ENCODE peak calls at places on chromosomes 5 and 9, in five cellular contexts. N is H1, J is trophoblast cell, U is PC-9, Y is Karpas-422. W is an unnamed sample.

GRCh38 chr9:6628714-6629113 is 16.8 kb downstream of the GLDC start:
- DNase-seq in Y (no peak), U (no peak), N (no peak), J (peak), W (peak)

GRCh38 chr5:128596071-128596470 is 58.0 kb upstream of the FBN2 start:
- DNase-seq in N (no peak), U (no peak), Y (no peak), J (no peak), W (no peak)

GRCh38 chr5:71938886-71939285 is 168.4 kb upstream of the MAP1B start:
- DNase-seq in N (no peak), Y (no peak), U (peak), J (no peak), W (peak)

GRCh38 chr5:14168139-14168792 is 25.1 kb downstream of the TRIO start:
- DNase-seq in N (no peak), Y (no peak), U (no peak), J (no peak), W (peak)

GRCh38 chr5:96893342-96893741 is 17.0 kb downstream of the ERAP2 start:
- DNase-seq in Y (no peak), U (no peak), N (no peak), J (peak), W (peak)

GRCh38 chr5:74446673-74447337 is 193.7 kb downstream of the ENC1 start:
- DNase-seq in N (no peak), J (no peak), U (no peak), Y (no peak), W (no peak)

GRCh38 chr5:27038476-27038875 is at the start of gene CDH9:
- DNase-seq in Y (no peak), N (peak), U (no peak), J (no peak), W (no peak)

GRCh38 chr9:134442087-134442470 is 115.8 kb downstream of the RXRA start:
- DNase-seq in U (no peak), N (no peak), Y (no peak), J (peak), W (no peak)

GRCh38 chr9:134923466-134923865 is 5.8 kb upstream of the FCN1 start:
- DNase-seq in Y (no peak), J (no peak), U (no peak), N (no peak), W (no peak)

GRCh38 chr9:127417130-127418036 is 6.8 kb upstream of the ZNF79 start:
- DNase-seq in N (no peak), J (peak), Y (no peak), U (peak), W (peak)

GRCh38 chr5:24788829-24789509 is 144.2 kb upstream of the CDH10 start:
- DNase-seq in N (no peak), U (peak), Y (no peak), J (peak), W (peak)

GRCh38 chr5:37533851-37534250 is 154.7 kb downstream of the WDR70 start:
- DNase-seq in J (peak), U (peak), N (no peak), Y (no peak), W (peak)

GRCh38 chr5:107806271-107806670 is 135.5 kb upstream of the EFNA5 start:
- DNase-seq in Y (no peak), N (no peak), U (no peak), J (no peak), W (no peak)

GRCh38 chr5:118791986-118792734 is 196.2 kb downstream of the DTWD2 start:
- DNase-seq in Y (peak), U (peak), J (peak), N (no peak), W (peak)

GRCh38 chr9:935348-935965 is 41.0 kb upstream of the DMRT3 start:
- DNase-seq in J (peak), U (peak), N (no peak), Y (no peak), W (peak)

GRCh38 chr5:101611039-101611438 is 685.0 kb downstream of the SLCO4C1 start:
- DNase-seq in J (no peak), U (no peak), Y (no peak), N (no peak), W (no peak)

GRCh38 chr9:95875305-95876137 is at the start of gene ERCC6L2:
- DNase-seq in U (peak), J (peak), Y (peak), N (peak), W (peak)

GRCh38 chr5:77168187-77168883 is 42.1 kb upstream of the PDE8B start:
- DNase-seq in Y (no peak), N (no peak), U (peak), J (no peak), W (no peak)

GRCh38 chr5:172559004-172559932 is 81.8 kb upstream of the NEURL1B start:
- DNase-seq in U (no peak), Y (no peak), J (peak), N (no peak), W (peak)

GRCh38 chr5:112779531-112779930 is 41.8 kb downstream of the APC start:
- DNase-seq in J (peak), U (no peak), Y (no peak), N (no peak), W (peak)

GRCh38 chr9:126125177-126125576 is 201.5 kb upstream of the MVB12B start:
- DNase-seq in J (no peak), N (no peak), Y (no peak), U (no peak), W (no peak)

GRCh38 chr9:124599121-124599795 is 92.1 kb upstream of the NR5A1 start:
- DNase-seq in Y (no peak), N (no peak), J (peak), U (no peak), W (no peak)

GRCh38 chr9:91144782-91145181 is 216.9 kb downstream of the AUH start:
- DNase-seq in U (no peak), J (no peak), Y (no peak), N (no peak), W (no peak)

GRCh38 chr9:97480749-97481148 is 20.7 kb upstream of the TMOD1 start:
- DNase-seq in U (no peak), Y (no peak), N (no peak), J (no peak), W (no peak)

GRCh38 chr5:73373814-73374510 is 74.6 kb downstream of the FOXD1 start:
- DNase-seq in U (no peak), N (no peak), Y (no peak), J (no peak), W (no peak)

GRCh38 chr5:115807654-115808052 is 8.8 kb downstream of the CDO1 start:
- DNase-seq in N (no peak), U (no peak), J (peak), Y (no peak), W (no peak)

GRCh38 chr9:71748280-71748743 is 20.0 kb downstream of the CEMIP2 start:
- DNase-seq in N (no peak), J (no peak), U (no peak), Y (no peak), W (peak)

GRCh38 chr5:150213530-150213929 is 23.7 kb downstream of the SLC6A7 start:
- DNase-seq in N (no peak), Y (no peak), U (no peak), J (no peak), W (no peak)

GRCh38 chr5:158882236-158882635 is 217.5 kb downstream of the EBF1 start:
- DNase-seq in J (no peak), N (no peak), U (no peak), Y (no peak), W (no peak)

GRCh38 chr5:158880514-158881001 is 219.2 kb downstream of the EBF1 start:
- DNase-seq in N (no peak), U (no peak), Y (peak), J (no peak), W (no peak)

GRCh38 chr5:158878227-158878626 is 221.5 kb downstream of the EBF1 start:
- DNase-seq in J (no peak), U (no peak), N (no peak), Y (peak), W (no peak)

GRCh38 chr5:158881076-158881880 is 218.4 kb downstream of the EBF1 start:
- DNase-seq in U (no peak), J (no peak), N (no peak), Y (peak), W (no peak)

DNA sequence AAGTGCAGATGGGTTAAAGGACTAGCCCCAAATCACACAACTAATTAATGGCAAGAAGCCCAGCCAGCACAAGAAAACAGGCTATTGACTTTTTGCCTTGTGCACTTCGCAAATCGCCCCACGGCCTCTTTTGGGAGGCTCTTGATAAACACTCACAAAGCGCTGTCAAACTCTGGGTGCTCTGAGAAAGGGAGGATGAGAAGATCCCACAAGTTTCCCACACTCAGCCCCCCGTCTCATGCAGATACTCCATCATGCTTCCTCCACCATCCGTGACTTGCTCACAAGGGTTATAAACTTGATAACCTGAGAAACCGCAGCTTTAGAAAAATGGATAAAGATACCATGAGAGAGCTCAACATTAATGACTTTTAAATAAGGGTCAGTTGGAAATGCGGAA is 219.7 kb downstream of the EBF1 start:
- DNase-seq in Y (no peak), J (no peak), U (no peak), N (no peak), W (no peak)
- H2AFZ ChIP-seq in Y (no peak), J (no peak), U (no peak), N (no peak), W (no peak)

DNA sequence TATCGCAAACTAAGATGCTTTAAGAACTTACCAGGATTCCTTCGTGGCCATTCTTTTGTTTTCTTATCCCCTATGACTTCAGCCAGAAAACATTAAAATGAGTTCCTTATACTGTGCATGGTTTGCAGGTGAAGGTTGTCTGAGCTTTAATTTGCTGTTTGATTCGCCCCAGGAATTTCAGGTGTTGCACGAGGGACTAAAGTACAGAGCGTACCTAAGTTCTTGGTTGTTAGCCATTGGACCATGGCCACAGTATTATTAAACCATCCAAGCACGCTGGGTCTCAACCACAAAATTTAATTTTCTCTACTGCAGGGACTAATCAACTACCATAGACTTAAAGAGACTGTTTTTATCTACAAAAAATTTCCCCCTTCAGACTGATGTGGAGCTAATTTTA is 208.4 kb upstream of the MPDZ start:
- DNase-seq in Y (peak), J (peak), U (no peak), N (no peak), W (peak)
- H2AFZ ChIP-seq in Y (peak), J (no peak), U (no peak), N (no peak), W (peak)

DNA sequence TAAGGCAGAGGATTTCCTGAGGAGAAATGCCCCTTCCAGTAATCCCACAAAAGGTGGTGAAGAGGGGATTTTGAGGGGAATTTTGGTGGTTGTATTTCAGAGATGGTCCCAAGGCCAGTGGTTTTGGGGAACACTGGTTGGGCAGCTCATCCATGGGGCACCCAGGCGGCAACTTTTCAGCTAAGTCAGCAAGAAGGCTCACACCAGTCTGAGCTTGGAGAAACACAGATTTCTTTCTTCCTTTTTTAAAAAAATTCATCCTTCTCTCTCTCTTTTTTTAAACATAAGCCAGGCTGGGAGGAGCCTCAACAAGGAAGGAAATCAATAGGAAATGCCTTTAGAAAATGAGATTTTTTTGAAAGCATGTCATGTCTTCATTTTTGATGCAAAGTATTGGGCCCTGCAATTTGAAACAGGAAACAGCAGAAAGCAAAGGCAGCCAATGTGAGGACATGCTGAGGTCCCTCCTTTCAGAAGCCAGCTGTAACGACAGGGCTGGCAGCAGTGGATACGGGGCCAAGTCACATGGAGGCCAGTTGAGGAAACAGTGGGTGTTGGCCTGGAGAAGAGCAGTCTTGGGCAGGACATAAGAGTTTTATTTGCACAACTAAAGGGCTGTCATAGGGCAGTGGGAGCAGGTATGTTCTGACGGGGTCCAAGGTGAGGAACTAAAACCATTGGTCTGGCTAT is 155.3 kb upstream of the KLF4 start:
- DNase-seq in J (no peak), U (no peak), Y (no peak), N (no peak), W (no peak)
- H2AFZ ChIP-seq in J (no peak), U (no peak), Y (no peak), N (peak), W (no peak)

DNA sequence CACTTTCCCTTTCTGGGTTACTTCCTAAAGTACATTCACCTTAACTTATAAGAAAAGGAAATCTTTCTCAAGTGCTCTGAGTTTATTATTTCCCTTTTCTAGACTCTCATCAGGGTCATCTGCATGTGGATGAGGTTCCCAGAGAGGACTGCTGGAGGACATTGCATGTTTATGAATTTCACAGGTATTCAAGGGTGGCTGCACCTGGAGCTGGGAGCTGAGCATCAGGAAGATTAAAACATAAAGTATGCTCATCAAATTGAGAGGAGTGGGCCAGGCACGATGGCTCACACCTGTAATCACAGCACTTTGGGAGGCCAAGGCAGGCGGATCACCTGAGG is 34.7 kb upstream of the PLIN2 start:
- DNase-seq in J (no peak), Y (no peak), N (no peak), U (no peak), W (no peak)
- H2AFZ ChIP-seq in J (no peak), Y (peak), N (peak), U (no peak), W (peak)

GRCh38 chr9:113349044-113349433 is 302 bp upstream of the BSPRY start:
- DNase-seq in N (peak), Y (no peak), J (no peak), U (no peak), W (no peak)
- H2AFZ ChIP-seq in N (peak), Y (no peak), J (no peak), U (peak), W (no peak)

GRCh38 chr5:81038495-81038894 is 78.3 kb downstream of the RASGRF2 start:
- DNase-seq in Y (no peak), U (no peak), N (no peak), J (no peak), W (no peak)
- H2AFZ ChIP-seq in Y (no peak), U (no peak), N (no peak), J (no peak), W (no peak)

DNA sequence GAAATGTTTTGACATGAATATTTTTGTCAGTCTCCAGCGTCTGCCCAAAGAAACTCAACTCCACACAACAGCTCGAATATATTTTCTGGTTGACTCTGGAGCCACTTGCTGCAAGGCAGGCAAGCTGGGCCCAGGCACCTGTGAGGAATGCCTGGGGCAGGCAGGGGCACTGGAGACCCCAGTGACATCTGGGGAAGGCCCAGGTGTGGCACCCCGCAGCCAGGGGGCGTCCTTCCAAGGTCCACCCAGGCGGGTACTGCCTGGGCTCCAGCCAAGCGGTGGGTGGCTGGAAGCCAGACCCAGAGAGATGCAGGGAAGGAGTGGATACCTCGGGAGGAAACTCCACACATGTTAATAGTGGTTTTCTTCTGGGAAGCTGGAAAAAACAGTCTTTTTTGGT is 125.9 kb downstream of the PHF2 start:
- DNase-seq in N (no peak), J (no peak), U (no peak), Y (no peak), W (no peak)
- H2AFZ ChIP-seq in N (no peak), J (no peak), U (no peak), Y (no peak), W (no peak)

DNA sequence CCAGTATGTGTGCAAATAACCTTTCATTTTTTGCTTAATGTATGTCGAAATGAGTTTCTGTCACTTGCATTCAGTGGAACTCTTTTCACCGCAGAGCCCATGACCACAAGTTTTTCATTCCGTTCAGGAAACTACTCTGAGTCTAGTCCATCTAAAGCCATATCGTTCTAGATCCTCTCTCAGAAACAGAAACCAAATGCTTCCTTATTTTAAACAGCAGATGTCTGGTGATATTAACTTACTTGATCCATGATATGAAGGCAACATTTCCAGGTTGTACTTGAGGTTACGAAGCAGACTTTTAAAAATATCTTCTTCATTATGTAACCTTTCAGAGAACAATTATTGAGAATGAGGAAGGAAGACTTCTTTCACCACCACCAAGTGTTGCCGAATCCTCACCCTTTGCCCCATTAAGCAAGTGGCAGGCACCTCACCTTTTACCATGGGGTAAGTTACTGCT is 72.4 kb upstream of the GNAQ start:
- DNase-seq in U (no peak), Y (no peak), N (no peak), J (peak), W (no peak)
- H2AFZ ChIP-seq in U (no peak), Y (no peak), N (no peak), J (no peak), W (no peak)

W was measured in mammary epithelial cell.